ENCODE peak calls at places on chromosomes 13 and 19, in six cellular contexts. Y, W, J, H, F and G are unnamed samples.

GRCh38 chr13:98351636-98352035 is 174.6 kb upstream of the RNF113B start:
- DNase-seq in J (no peak), F (no peak), Y (no peak), H (no peak), W (no peak), G (no peak)

GRCh38 chr19:1312732-1313694 is 27.3 kb downstream of the EFNA2 start:
- DNase-seq in J (no peak), H (no peak), F (no peak), Y (no peak), W (no peak), G (no peak)

GRCh38 chr19:28710278-28710677 is 502.7 kb downstream of the UQCRFS1 start:
- DNase-seq in W (peak), Y (no peak), F (no peak), H (peak), J (no peak), G (no peak)

GRCh38 chr19:29690842-29691241 is 24.2 kb downstream of the C19orf12 start:
- DNase-seq in F (no peak), J (no peak), W (no peak), H (no peak), Y (no peak), G (no peak)

GRCh38 chr19:1590641-1591397 is 1.8 kb downstream of the MBD3 start:
- DNase-seq in W (no peak), J (no peak), H (no peak), F (no peak), Y (no peak), G (no peak)

GRCh38 chr19:2113436-2114211 is 16.9 kb downstream of the IZUMO4 start:
- DNase-seq in W (no peak), J (no peak), H (no peak), Y (no peak), F (no peak), G (no peak)

GRCh38 chr19:30799854-30800755 is 427.9 kb downstream of the ZNF536 start:
- DNase-seq in W (no peak), J (peak), H (peak), Y (no peak), F (no peak), G (peak)

GRCh38 chr13:75961911-75962310 is 325.8 kb downstream of the LMO7 start:
- DNase-seq in Y (no peak), H (no peak), W (no peak), F (no peak), J (no peak), G (no peak)

GRCh38 chr13:64234255-64234654 is 2818.6 kb upstream of the PCDH20 start:
- DNase-seq in H (no peak), F (no peak), Y (no peak), W (no peak), J (no peak), G (no peak)

GRCh38 chr13:24745861-24746617 is 17.9 kb upstream of the RNF17 start:
- DNase-seq in Y (no peak), W (no peak), H (peak), J (no peak), F (no peak), G (no peak)

GRCh38 chr19:58229255-58229639 is 533 bp downstream of the ZNF544 start:
- DNase-seq in H (no peak), Y (no peak), J (no peak), F (no peak), W (peak), G (peak)

GRCh38 chr19:13241321-13242104 is 91.3 kb downstream of the IER2 start:
- DNase-seq in Y (no peak), F (no peak), J (no peak), W (no peak), H (no peak), G (no peak)

GRCh38 chr13:112855859-112856258 is 113.2 kb upstream of the MCF2L start:
- DNase-seq in H (no peak), F (no peak), J (no peak), W (no peak), Y (no peak), G (no peak)

GRCh38 chr13:24221007-24221406 is 60.5 kb downstream of the SPATA13 start:
- DNase-seq in H (no peak), W (no peak), J (no peak), Y (no peak), F (no peak), G (no peak)

GRCh38 chr13:42660367-42660965 is 86.5 kb downstream of the TNFSF11 start:
- DNase-seq in J (no peak), W (no peak), F (no peak), H (no peak), Y (no peak), G (no peak)

GRCh38 chr13:66354880-66355279 is 875.3 kb downstream of the PCDH9 start:
- DNase-seq in H (no peak), W (no peak), J (no peak), Y (no peak), F (no peak), G (no peak)

GRCh38 chr13:21458457-21458815 is 667 bp downstream of the ZDHHC20 start:
- DNase-seq in J (peak), W (peak), F (no peak), H (no peak), Y (no peak), G (no peak)

GRCh38 chr13:59099182-59099950 is 1064.4 kb downstream of the DIAPH3 start:
- DNase-seq in H (peak), Y (no peak), F (no peak), J (no peak), W (no peak), G (no peak)

GRCh38 chr13:49731766-49732165 is 40.5 kb upstream of the EBPL start:
- DNase-seq in F (no peak), H (no peak), J (no peak), Y (no peak), W (no peak), G (no peak)

GRCh38 chr13:77919351-77920294 is 992 bp upstream of the EDNRB start:
- DNase-seq in J (no peak), W (no peak), Y (peak), F (no peak), H (peak), G (no peak)

GRCh38 chr19:17447704-17448189 is 721 bp downstream of the TMEM221 start:
- DNase-seq in Y (no peak), H (no peak), W (no peak), F (no peak), J (peak), G (no peak)

GRCh38 chr13:110232146-110232545 is 74.8 kb downstream of the COL4A1 start:
- DNase-seq in F (no peak), H (no peak), J (no peak), W (no peak), Y (no peak), G (no peak)

GRCh38 chr19:17424743-17425365 is 5.0 kb downstream of the MVB12A start:
- DNase-seq in W (peak), F (no peak), J (no peak), Y (peak), H (peak), G (no peak)

GRCh38 chr13:95643814-95644598 is 500 bp downstream of the DZIP1 start:
- DNase-seq in F (no peak), W (no peak), J (no peak), H (no peak), Y (peak), G (peak)

GRCh38 chr19:41263850-41264580 is at the start of gene HNRNPUL1:
- DNase-seq in J (peak), F (peak), H (peak), Y (peak), W (peak), G (peak)